ENCODE peak calls at places on chromosome 20, in eight cellular contexts. V, A, K, L, S, X, W and U are unnamed samples.
A peak's percentile ranks its signal among the peaks of the same experiment; 100 is the strongest.

GRCh38 chr20:15673206-15673605 is 900.0 kb downstream of the KIF16B start:
- DNase-seq in X (no peak), L (peak; percentile 86), V (no peak), K (no peak), A (no peak), S (no peak), W (peak; percentile 76), U (no peak)

GRCh38 chr20:8073024-8073832 is 53.7 kb upstream of the TMX4 start:
- DNase-seq in W (peak; percentile 54), S (no peak), V (no peak), A (no peak), K (no peak), X (no peak), L (peak; percentile 90), U (no peak)

GRCh38 chr20:44075191-44075949 is 111.6 kb downstream of the JPH2 start:
- DNase-seq in W (no peak), X (no peak), V (peak; percentile 16), K (no peak), L (no peak), A (no peak), S (no peak), U (no peak)

GRCh38 chr20:12171927-12172581 is 254.4 kb downstream of the BTBD3 start:
- DNase-seq in K (no peak), L (peak; percentile 84), A (no peak), V (no peak), X (no peak), S (no peak), W (no peak), U (peak; percentile 26)

GRCh38 chr20:2261105-2261504 is 34.7 kb upstream of the TGM3 start:
- DNase-seq in X (no peak), W (no peak), V (no peak), A (no peak), L (no peak), S (no peak), K (peak; percentile 34), U (no peak)

GRCh38 chr20:31868853-31869672 is 1.3 kb downstream of the DUSP15 start:
- DNase-seq in S (no peak), W (no peak), X (no peak), K (no peak), A (no peak), V (no peak), L (no peak), U (no peak)

GRCh38 chr20:32875673-32876072 is 16.9 kb downstream of the EFCAB8 start:
- DNase-seq in A (no peak), V (no peak), K (no peak), W (no peak), L (no peak), S (no peak), X (peak; percentile 43), U (no peak)

GRCh38 chr20:4898282-4898681 is 103.0 kb downstream of the SLC23A2 start:
- DNase-seq in S (peak; percentile 93), X (no peak), A (no peak), V (peak; percentile 65), L (peak; percentile 89), W (peak; percentile 48), K (no peak), U (no peak)

GRCh38 chr20:43541214-43541613 is 17.6 kb upstream of the SGK2 start:
- DNase-seq in L (peak; percentile 44), V (no peak), A (no peak), S (no peak), X (no peak), K (no peak), W (no peak), U (no peak)

GRCh38 chr20:34364013-34364382 is 925 bp downstream of the ITCH start:
- DNase-seq in A (peak; percentile 18), X (no peak), L (peak; percentile 34), V (no peak), W (peak; percentile 60), S (peak; percentile 53), K (no peak), U (no peak)

GRCh38 chr20:52490715-52491430 is 299.3 kb upstream of the ZFP64 start:
- DNase-seq in V (no peak), L (peak; percentile 98), W (peak; percentile 95), A (no peak), S (no peak), X (no peak), K (no peak), U (no peak)

GRCh38 chr20:51366155-51366886 is 176.2 kb downstream of the NFATC2 start:
- DNase-seq in V (peak; percentile 39), W (peak; percentile 95), A (peak; percentile 57), L (peak; percentile 100), K (peak; percentile 86), S (no peak), X (peak; percentile 41), U (peak; percentile 85)

GRCh38 chr20:57092112-57092899 is 174.1 kb downstream of the BMP7 start:
- DNase-seq in V (peak; percentile 64), S (peak; percentile 61), K (peak; percentile 71), W (peak; percentile 24), X (peak; percentile 84), L (peak; percentile 26), A (peak; percentile 33), U (peak; percentile 30)

GRCh38 chr20:38320221-38320620 is 16.3 kb downstream of the BPI start:
- DNase-seq in K (no peak), X (no peak), V (no peak), S (no peak), A (no peak), W (no peak), L (no peak), U (no peak)

GRCh38 chr20:33284937-33285336 is 1.9 kb downstream of the BPIFB1 start:
- DNase-seq in S (no peak), K (no peak), L (no peak), V (no peak), W (no peak), A (no peak), X (no peak), U (no peak)

GRCh38 chr20:41002842-41003142 is 25.8 kb upstream of the TOP1 start:
- DNase-seq in V (no peak), L (no peak), S (no peak), X (no peak), K (no peak), A (no peak), W (no peak), U (no peak)
- H3K4me3 ChIP-seq in V (no peak overlapping the region), L (no peak overlapping the region), S (no peak overlapping the region), X (no peak overlapping the region), K (no peak overlapping the region), A (no peak overlapping the region), W (no peak overlapping the region), U (no peak overlapping the region)

DNA sequence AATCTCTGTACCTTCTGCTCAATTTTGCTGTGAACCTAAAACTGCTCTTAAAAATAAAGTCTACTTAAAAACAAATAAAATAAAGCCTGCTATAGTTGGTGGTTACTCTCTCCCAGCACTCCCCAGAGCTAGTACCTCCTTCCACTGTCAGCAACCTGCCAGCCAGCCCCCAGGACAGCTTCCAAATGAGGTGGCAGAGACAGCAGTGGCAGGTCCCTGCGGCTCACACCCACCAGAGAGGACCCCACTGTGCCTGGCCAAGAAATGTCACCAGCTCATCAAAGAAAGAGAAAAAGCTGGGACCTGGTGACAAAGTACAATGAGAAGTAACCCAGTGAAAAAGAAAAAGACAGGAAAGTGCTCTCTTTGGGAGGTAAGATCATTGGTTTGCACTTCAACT is 15.2 kb downstream of the APMAP start:
- DNase-seq in A (no peak), V (no peak), S (peak; percentile 18), L (no peak), W (no peak), K (no peak), X (peak; percentile 43), U (no peak)
- H3K27ac ChIP-seq in A (peak overlapping the region; percentile 72), V (no peak overlapping the region), S (no peak overlapping the region), L (no peak overlapping the region), W (no peak overlapping the region), K (no peak overlapping the region), X (no peak overlapping the region), U (no peak overlapping the region)

GRCh38 chr20:61649105-61649878 is 397.2 kb downstream of the CDH4 start:
- DNase-seq in A (no peak), K (no peak), V (no peak), S (no peak), X (peak; percentile 46), L (no peak), W (no peak), U (no peak)
- TF ChIP-seq POLR2A in A (no peak), K (no peak), V (no peak), S (no peak), X (no peak), L (no peak), W (no peak), U (no peak)

DNA sequence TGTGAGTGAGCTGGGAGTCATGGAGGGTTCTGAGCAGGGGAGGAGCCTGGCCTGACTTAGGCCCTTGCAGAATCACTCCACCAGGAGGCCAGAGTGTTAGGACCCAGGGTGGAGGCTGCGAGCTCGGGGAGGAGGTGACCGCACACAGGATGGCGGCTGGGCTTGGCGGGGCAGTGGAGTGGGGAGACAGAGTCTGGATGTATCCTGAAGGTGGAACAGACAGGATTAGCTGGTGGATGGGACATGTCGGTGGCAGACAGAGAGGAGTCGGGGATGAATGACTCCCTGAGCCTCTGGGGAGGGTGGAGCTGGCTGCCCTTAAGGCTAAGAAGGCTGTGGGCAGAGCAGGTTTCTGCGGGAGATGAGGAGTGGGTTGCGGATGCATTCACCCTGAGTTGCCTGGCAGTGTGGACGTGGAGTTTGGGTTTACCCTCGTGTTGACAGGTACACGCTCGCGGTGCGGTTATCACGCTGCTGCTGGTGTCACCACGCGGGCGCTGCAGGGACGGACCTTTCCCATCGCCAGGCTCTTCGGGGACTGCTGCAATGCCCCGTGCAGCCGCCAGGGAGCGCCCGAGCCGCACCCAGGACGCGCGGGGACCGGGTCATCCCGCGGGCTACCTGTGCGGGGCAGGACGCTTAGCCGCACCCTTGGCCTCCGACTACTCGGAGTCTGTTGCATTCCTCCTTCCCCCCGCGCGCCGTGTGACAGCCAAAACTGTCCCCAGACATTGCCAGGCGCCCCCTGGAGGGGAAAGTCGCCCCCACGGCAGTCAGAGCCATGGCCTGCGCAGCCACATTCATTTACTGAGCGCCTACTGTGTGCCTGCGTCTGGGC is 43.0 kb upstream of the PTGIS start:
- DNase-seq in L (no peak), W (peak; percentile 54), A (peak; percentile 68), K (peak; percentile 98), V (peak; percentile 86), X (peak; percentile 95), S (peak; percentile 87), U (peak; percentile 89)
- H3K4me3 ChIP-seq in L (no peak overlapping the region), W (no peak overlapping the region), A (no peak overlapping the region), K (peak overlapping the region; percentile 52), V (peak overlapping the region; percentile 12), X (peak overlapping the region; percentile 23), S (no peak overlapping the region), U (no peak overlapping the region)

GRCh38 chr20:58650181-58650775 is 805 bp upstream of the STX16 start:
- DNase-seq in X (peak; percentile 91), A (peak; percentile 29), L (no peak), V (no peak), K (no peak), S (peak; percentile 37), W (no peak), U (peak; percentile 50)
- H3K27ac ChIP-seq in X (peak overlapping the region; percentile 94), A (peak overlapping the region; percentile 92), L (peak overlapping the region; percentile 90), V (peak overlapping the region; percentile 95), K (peak overlapping the region; percentile 90), S (peak overlapping the region; percentile 76), W (peak overlapping the region; percentile 81), U (peak overlapping the region; percentile 98)

GRCh38 chr20:1171461-1172093 is 13.2 kb downstream of the TMEM74B start:
- DNase-seq in K (no peak), W (peak; percentile 26), V (no peak), A (no peak), X (no peak), S (no peak), L (peak; percentile 27), U (no peak)
- TF ChIP-seq POLR2A in K (no peak), W (no peak), V (no peak), A (no peak), X (no peak), S (no peak), L (no peak), U (no peak)